ENCODE peak calls at places on chromosomes 12 and 14, in five cellular contexts. Y is body of pancreas, J is lower lobe of right lung, H is cardiac muscle cell, O is mucosa of descending colon. F is an unnamed sample.

GRCh38 chr14:52918486-52918885 is 32.4 kb downstream of the FERMT2 start:
- DNase-seq in Y (peak; percentile 22), J (no peak), H (no peak), O (no peak), F (no peak)

GRCh38 chr14:85414142-85414541 is 115.8 kb upstream of the FLRT2 start:
- DNase-seq in Y (no peak), J (no peak), H (no peak), O (no peak), F (no peak)

GRCh38 chr12:113149361-113150150 is at the start of gene CFAP73:
- DNase-seq in Y (peak; percentile 80), J (peak; percentile 72), H (peak; percentile 90), O (peak; percentile 74), F (peak; percentile 72)

GRCh38 chr14:81172881-81173280 is 47.9 kb downstream of the GTF2A1 start:
- DNase-seq in Y (no peak), J (no peak), H (no peak), O (no peak), F (no peak)

GRCh38 chr12:97557116-97557515 is 94.5 kb downstream of the RMST start:
- DNase-seq in Y (no peak), J (no peak), H (no peak), O (no peak), F (no peak)

GRCh38 chr14:51020024-51020710 is 74.7 kb downstream of the TRIM9 start:
- DNase-seq in Y (no peak), J (no peak), H (peak; percentile 51), O (no peak), F (no peak)

GRCh38 chr14:55930016-55930784 is 188.0 kb upstream of the PELI2 start:
- DNase-seq in Y (no peak), J (no peak), H (no peak), O (no peak), F (no peak)

GRCh38 chr12:6827437-6827894 is 741 bp upstream of the P3H3 start:
- DNase-seq in Y (peak; percentile 81), J (peak; percentile 78), H (peak; percentile 91), O (peak; percentile 87), F (peak; percentile 83)

GRCh38 chr12:59087077-59087673 is 166.9 kb upstream of the LRIG3 start:
- DNase-seq in Y (peak; percentile 14), J (no peak), H (no peak), O (peak; percentile 49), F (no peak)

GRCh38 chr12:26133508-26133907 is 8.7 kb upstream of the BHLHE41 start:
- DNase-seq in Y (no peak), J (no peak), H (no peak), O (no peak), F (no peak)

GRCh38 chr14:98733536-98733935 is 538.5 kb downstream of the BCL11B start:
- DNase-seq in Y (no peak), J (no peak), H (no peak), O (no peak), F (no peak)

GRCh38 chr12:70722584-70723343 is 85.5 kb upstream of the PTPRB start:
- DNase-seq in Y (no peak), J (no peak), H (no peak), O (no peak), F (no peak)

GRCh38 chr12:119679081-119679480 is 11.1 kb downstream of the PRKAB1 start:
- DNase-seq in Y (no peak), J (no peak), H (no peak), O (no peak), F (no peak)

GRCh38 chr14:63773504-63773903 is 45.6 kb upstream of the SGPP1 start:
- DNase-seq in Y (no peak), J (no peak), H (no peak), O (no peak), F (no peak)

GRCh38 chr12:108955225-108955835 is 65.5 kb downstream of the SVOP start:
- DNase-seq in Y (no peak), J (no peak), H (peak; percentile 5), O (no peak), F (no peak)

GRCh38 chr12:2291947-2292346 is 239.2 kb downstream of the CACNA1C start:
- DNase-seq in Y (no peak), J (no peak), H (peak; percentile 66), O (no peak), F (no peak)

GRCh38 chr14:104991896-104992230 is 6.3 kb downstream of the CLBA1 start:
- DNase-seq in Y (no peak), J (no peak), H (no peak), O (no peak), F (no peak)

GRCh38 chr14:51129130-51129529 is 34.2 kb upstream of the TRIM9 start:
- DNase-seq in Y (no peak), J (no peak), H (no peak), O (no peak), F (no peak)

GRCh38 chr14:67187826-67188225 is 1.4 kb upstream of the GARIN2 start:
- DNase-seq in Y (peak; percentile 6), J (no peak), H (no peak), O (no peak), F (no peak)

GRCh38 chr14:73662439-73663056 is 17.8 kb downstream of the DNAL1 start:
- DNase-seq in Y (peak; percentile 16), J (no peak), H (no peak), O (no peak), F (no peak)

GRCh38 chr12:7434670-7435069 is 9.3 kb downstream of the CD163L1 start:
- DNase-seq in Y (no peak), J (no peak), H (no peak), O (no peak), F (no peak)

GRCh38 chr14:101705733-101706508 is 55.6 kb upstream of the PPP2R5C start:
- DNase-seq in Y (peak; percentile 42), J (peak; percentile 83), H (peak; percentile 39), O (peak; percentile 54), F (peak; percentile 88)

GRCh38 chr12:1091350-1091749 is 100.3 kb downstream of the ERC1 start:
- DNase-seq in Y (no peak), J (no peak), H (no peak), O (no peak), F (no peak)

GRCh38 chr14:26596722-26597030 is 1.2 kb downstream of the NOVA1 start:
- DNase-seq in Y (no peak), J (no peak), H (peak; percentile 41), O (peak; percentile 9), F (peak; percentile 32)

GRCh38 chr12:56007892-56008471 is 10.9 kb downstream of the SUOX start:
- DNase-seq in Y (no peak), J (no peak), H (no peak), O (no peak), F (no peak)

GRCh38 chr12:23464241-23464812 is 485.1 kb downstream of the SOX5 start:
- DNase-seq in Y (no peak), J (no peak), H (no peak), O (no peak), F (peak; percentile 52)

GRCh38 chr14:68283378-68284123 is 464.0 kb downstream of the RAD51B start:
- DNase-seq in Y (peak; percentile 16), J (peak; percentile 51), H (no peak), O (no peak), F (no peak)
- H3K4me3 ChIP-seq in Y (no peak overlapping the region), J (no peak overlapping the region), H (no peak overlapping the region), O (no peak overlapping the region), F (no peak overlapping the region)

DNA sequence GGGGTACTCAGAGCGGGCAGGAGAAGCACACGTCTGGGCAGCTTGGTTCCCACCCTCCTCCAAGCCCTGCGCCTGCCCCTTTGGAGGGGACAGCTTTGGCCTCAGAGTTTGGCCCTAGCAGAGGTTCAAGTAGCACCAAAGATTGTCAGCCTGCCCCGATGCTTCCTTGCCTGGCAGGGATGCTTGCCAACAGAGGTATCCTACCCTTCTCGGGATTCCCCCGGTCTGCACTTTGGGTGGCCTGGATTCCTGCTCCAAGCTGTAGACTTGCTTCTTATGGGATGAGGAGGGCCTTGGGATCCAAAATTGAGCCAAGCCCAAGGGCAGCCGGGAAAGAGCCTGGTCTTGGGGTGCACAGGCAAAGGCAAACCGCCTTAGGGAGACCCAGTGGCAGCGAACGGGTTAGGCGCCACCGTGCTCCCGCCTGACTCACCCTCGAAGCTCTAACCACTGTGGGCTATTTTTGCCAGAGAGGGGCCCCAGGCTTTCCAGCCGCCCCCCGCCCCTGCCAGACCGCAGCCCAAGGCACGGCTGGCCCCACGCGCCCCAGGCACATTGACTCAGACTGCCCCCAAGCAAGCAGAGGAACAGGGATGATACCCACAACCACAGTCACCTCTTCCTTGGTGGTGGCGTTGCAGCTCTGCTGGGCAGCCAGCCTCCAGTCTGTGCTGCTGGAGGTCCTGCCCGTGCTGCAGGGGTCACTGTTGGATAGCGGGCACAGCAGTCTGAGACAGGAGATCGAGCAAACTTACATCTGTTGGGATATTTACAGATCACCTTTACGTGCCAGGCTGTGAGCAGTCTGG is 882 bp upstream of the WNT10B start:
- DNase-seq in Y (no peak), J (no peak), H (no peak), O (no peak), F (no peak)
- TF ChIP-seq CTCF in Y (no peak), J (no peak), H (no peak), O (no peak), F (no peak)

DNA sequence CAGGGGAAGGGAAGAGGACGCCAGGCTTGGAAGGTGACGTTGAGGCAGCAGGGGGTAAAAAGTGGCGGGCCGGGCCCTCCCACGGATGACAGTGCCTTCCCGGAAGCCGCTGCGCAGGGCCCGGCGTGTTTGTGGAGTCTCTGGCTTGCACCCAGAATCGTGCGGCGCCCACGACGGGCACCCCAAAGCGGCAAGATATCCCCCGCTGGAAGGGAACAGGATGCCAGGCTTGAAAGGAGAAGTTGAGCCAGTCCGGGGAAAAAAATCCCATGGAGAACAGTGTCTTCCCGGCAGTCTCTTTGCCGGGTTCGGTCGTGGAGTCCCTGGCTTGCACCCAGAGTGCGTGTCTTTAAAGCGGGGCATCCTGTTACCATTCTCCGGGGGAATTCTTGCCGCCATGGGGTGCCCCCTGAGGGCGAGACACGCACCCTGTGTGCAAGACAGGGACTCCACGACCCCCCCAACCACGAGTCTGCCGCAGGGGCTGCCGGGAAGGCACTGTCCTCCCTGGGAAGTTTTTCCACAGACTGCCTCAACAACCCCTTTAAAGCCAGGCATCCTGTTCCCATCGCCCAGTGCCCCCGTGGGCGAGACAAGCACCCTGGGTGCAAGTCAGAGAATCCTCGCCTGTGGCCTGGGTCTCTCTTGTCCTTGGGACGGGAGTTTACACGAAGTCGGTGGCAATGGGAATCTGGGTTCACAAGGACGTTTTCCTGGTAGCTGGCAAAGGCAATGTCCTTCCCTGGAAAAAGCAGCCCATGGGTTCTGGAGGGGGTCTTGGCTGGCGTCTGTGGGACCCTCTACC is 156.1 kb upstream of the ALG10B start:
- DNase-seq in Y (no peak), J (no peak), H (no peak), O (no peak), F (peak; percentile 54)
- H3K9me3 ChIP-seq in Y (no peaks in the 10 kb centered on the region), J (no peaks in the 10 kb centered on the region), H (no peaks in the 10 kb centered on the region), O (peaks cover 45% of the 10 kb centered on the region), F (no peaks in the 10 kb centered on the region)

GRCh38 chr12:104638760-104639319 is 182.1 kb downstream of the CHST11 start:
- DNase-seq in Y (no peak), J (no peak), H (no peak), O (no peak), F (no peak)

GRCh38 chr12:104643921-104644669 is 187.3 kb downstream of the CHST11 start:
- DNase-seq in Y (peak; percentile 52), J (peak; percentile 61), H (no peak), O (peak; percentile 30), F (no peak)

GRCh38 chr12:104641862-104642261 is 185.1 kb downstream of the CHST11 start:
- DNase-seq in Y (peak; percentile 68), J (peak; percentile 59), H (no peak), O (no peak), F (no peak)

GRCh38 chr12:104638218-104638617 is 181.5 kb downstream of the CHST11 start:
- DNase-seq in Y (no peak), J (no peak), H (no peak), O (no peak), F (no peak)

GRCh38 chr12:104643093-104643646 is 186.4 kb downstream of the CHST11 start:
- DNase-seq in Y (peak; percentile 18), J (no peak), H (no peak), O (no peak), F (no peak)
- H3K4me3 ChIP-seq in Y (no peak overlapping the region), J (no peak overlapping the region), H (no peak overlapping the region), O (no peak overlapping the region), F (no peak overlapping the region)

F was measured in upper lobe of right lung.